ENCODE peak calls at places on chromosomes 2 and 18, in four cellular contexts. Y, S, G and F are unnamed samples.

GRCh38 chr2:31263636-31264190 is 29.8 kb downstream of the EHD3 start:
- DNase-seq in Y (no peak), S (no peak), G (no peak), F (no peak)

GRCh38 chr2:61448229-61448628 is 22.7 kb downstream of the USP34 start:
- DNase-seq in Y (no peak), S (no peak), G (no peak), F (no peak)

GRCh38 chr2:48369971-48370370 is 160.0 kb upstream of the STON1 start:
- DNase-seq in Y (no peak), S (no peak), G (no peak), F (no peak)

GRCh38 chr2:224023188-224023587 is 15.9 kb downstream of the SERPINE2 start:
- DNase-seq in Y (no peak), S (no peak), G (peak), F (no peak)

GRCh38 chr2:56448403-56448998 is 264.7 kb downstream of the CCDC85A start:
- DNase-seq in Y (no peak), S (no peak), G (no peak), F (no peak)

GRCh38 chr18:44679056-44679911 is 1.4 kb upstream of the SETBP1 start:
- DNase-seq in Y (peak), S (peak), G (peak), F (peak)

GRCh38 chr18:13474907-13475306 is 251.5 kb downstream of the FAM210A start:
- DNase-seq in Y (no peak), S (peak), G (no peak), F (peak)

GRCh38 chr18:36155960-36156757 is 26.5 kb downstream of the ELP2 start:
- DNase-seq in Y (no peak), S (no peak), G (no peak), F (no peak)

GRCh38 chr2:75182606-75183005 is 16.7 kb downstream of the TACR1 start:
- DNase-seq in Y (no peak), S (no peak), G (no peak), F (no peak)

GRCh38 chr2:162403884-162404283 is 60.0 kb downstream of the GCA start:
- DNase-seq in Y (no peak), S (no peak), G (no peak), F (no peak)

GRCh38 chr2:10029875-10030223 is 13.5 kb upstream of the KLF11 start:
- DNase-seq in Y (no peak), S (peak), G (no peak), F (no peak)

GRCh38 chr2:95348609-95349567 is 51.7 kb downstream of the KCNIP3 start:
- DNase-seq in Y (peak), S (no peak), G (no peak), F (peak)

GRCh38 chr2:217715484-217715883 is 287.3 kb downstream of the TNS1 start:
- DNase-seq in Y (no peak), S (no peak), G (no peak), F (no peak)